ENCODE peak calls at places on chromosomes 3 and 15, in seven cellular contexts. One of them, this sample, is unnamed.

GRCh38 chr15:77599899-77600298 is 32.8 kb downstream of the LINGO1 start:
- DNase-seq in HCT116: peak
- DNase-seq in A172: peak
- DNase-seq in GM04503: no peak
- DNase-seq in aorta: no peak
- DNase-seq in RPMI7951: peak
- DNase-seq in neuronal stem cell: no peak
- DNase-seq in this sample: no peak

GRCh38 chr3:38823722-38824121 is 7.7 kb upstream of the SCN10A start:
- DNase-seq in aorta: no peak
- DNase-seq in HCT116: no peak
- DNase-seq in RPMI7951: no peak
- DNase-seq in A172: no peak
- DNase-seq in neuronal stem cell: no peak
- DNase-seq in GM04503: no peak
- DNase-seq in this sample: no peak

GRCh38 chr3:141280086-141280485 is 48.5 kb downstream of the PXYLP1 start:
- DNase-seq in neuronal stem cell: no peak
- DNase-seq in HCT116: no peak
- DNase-seq in RPMI7951: no peak
- DNase-seq in A172: peak
- DNase-seq in GM04503: peak
- DNase-seq in aorta: peak
- DNase-seq in this sample: no peak

GRCh38 chr3:148203263-148204010 is 494.3 kb upstream of the AGTR1 start:
- DNase-seq in RPMI7951: peak
- DNase-seq in A172: no peak
- DNase-seq in aorta: no peak
- DNase-seq in neuronal stem cell: no peak
- DNase-seq in GM04503: peak
- DNase-seq in HCT116: no peak
- DNase-seq in this sample: no peak

GRCh38 chr15:74619916-74620635 is 4.4 kb downstream of the CLK3 start:
- DNase-seq in aorta: no peak
- DNase-seq in neuronal stem cell: no peak
- DNase-seq in GM04503: no peak
- DNase-seq in RPMI7951: no peak
- DNase-seq in HCT116: no peak
- DNase-seq in A172: no peak
- DNase-seq in this sample: no peak

GRCh38 chr15:78368671-78369070 is 28.5 kb downstream of the CRABP1 start:
- DNase-seq in GM04503: no peak
- DNase-seq in A172: no peak
- DNase-seq in aorta: no peak
- DNase-seq in HCT116: no peak
- DNase-seq in neuronal stem cell: no peak
- DNase-seq in RPMI7951: no peak
- DNase-seq in this sample: no peak

GRCh38 chr3:115659253-115659652 is 35.9 kb downstream of the GAP43 start:
- DNase-seq in aorta: no peak
- DNase-seq in RPMI7951: no peak
- DNase-seq in neuronal stem cell: no peak
- DNase-seq in HCT116: no peak
- DNase-seq in A172: no peak
- DNase-seq in GM04503: no peak
- DNase-seq in this sample: no peak

GRCh38 chr15:86624261-86625036 is 544.8 kb downstream of the AGBL1 start:
- DNase-seq in A172: peak
- DNase-seq in aorta: peak
- DNase-seq in neuronal stem cell: peak
- DNase-seq in HCT116: no peak
- DNase-seq in GM04503: peak
- DNase-seq in RPMI7951: peak
- DNase-seq in this sample: peak

GRCh38 chr15:68314563-68314962 is 37.0 kb downstream of the FEM1B start:
- DNase-seq in A172: no peak
- DNase-seq in neuronal stem cell: no peak
- DNase-seq in GM04503: no peak
- DNase-seq in HCT116: no peak
- DNase-seq in aorta: peak
- DNase-seq in RPMI7951: no peak
- DNase-seq in this sample: no peak

GRCh38 chr15:68310811-68311463 is 33.4 kb downstream of the FEM1B start:
- DNase-seq in HCT116: no peak
- DNase-seq in GM04503: no peak
- DNase-seq in A172: no peak
- DNase-seq in aorta: peak
- DNase-seq in RPMI7951: no peak
- DNase-seq in neuronal stem cell: no peak
- DNase-seq in this sample: no peak

GRCh38 chr3:12158387-12159226 is at the start of gene TIMP4:
- DNase-seq in A172: peak
- DNase-seq in neuronal stem cell: peak
- DNase-seq in GM04503: no peak
- DNase-seq in RPMI7951: no peak
- DNase-seq in HCT116: no peak
- DNase-seq in aorta: peak
- DNase-seq in this sample: no peak

GRCh38 chr3:55320928-55321327 is 166.2 kb downstream of the WNT5A start:
- DNase-seq in neuronal stem cell: no peak
- DNase-seq in RPMI7951: no peak
- DNase-seq in GM04503: no peak
- DNase-seq in HCT116: no peak
- DNase-seq in aorta: no peak
- DNase-seq in A172: no peak
- DNase-seq in this sample: no peak

GRCh38 chr3:2535206-2535605 is 436.5 kb downstream of the CNTN4 start:
- DNase-seq in GM04503: no peak
- DNase-seq in neuronal stem cell: no peak
- DNase-seq in HCT116: no peak
- DNase-seq in aorta: no peak
- DNase-seq in RPMI7951: no peak
- DNase-seq in A172: no peak
- DNase-seq in this sample: no peak

GRCh38 chr15:93037341-93038063 is 51.5 kb downstream of the RGMA start:
- DNase-seq in HCT116: no peak
- DNase-seq in GM04503: no peak
- DNase-seq in RPMI7951: peak
- DNase-seq in A172: no peak
- DNase-seq in neuronal stem cell: no peak
- DNase-seq in aorta: peak
- DNase-seq in this sample: peak

GRCh38 chr3:179962617-179963387 is 73.9 kb downstream of the PEX5L start:
- DNase-seq in GM04503: no peak
- DNase-seq in neuronal stem cell: no peak
- DNase-seq in HCT116: no peak
- DNase-seq in A172: no peak
- DNase-seq in aorta: no peak
- DNase-seq in RPMI7951: no peak
- DNase-seq in this sample: no peak

GRCh38 chr3:192174283-192174682 is 553.1 kb downstream of the FGF12 start:
- DNase-seq in GM04503: no peak
- DNase-seq in aorta: no peak
- DNase-seq in A172: no peak
- DNase-seq in neuronal stem cell: no peak
- DNase-seq in HCT116: no peak
- DNase-seq in RPMI7951: peak
- DNase-seq in this sample: no peak

GRCh38 chr3:183073839-183074615 is 25.3 kb downstream of the MCCC1 start:
- DNase-seq in GM04503: no peak
- DNase-seq in HCT116: peak
- DNase-seq in aorta: no peak
- DNase-seq in A172: peak
- DNase-seq in RPMI7951: peak
- DNase-seq in neuronal stem cell: no peak
- DNase-seq in this sample: peak

GRCh38 chr15:68599560-68600071 is 20.8 kb downstream of the CORO2B start:
- DNase-seq in aorta: no peak
- DNase-seq in HCT116: no peak
- DNase-seq in GM04503: peak
- DNase-seq in RPMI7951: peak
- DNase-seq in neuronal stem cell: peak
- DNase-seq in A172: peak
- DNase-seq in this sample: peak

GRCh38 chr15:64507293-64507802 is 47.0 kb downstream of the ZNF609 start:
- DNase-seq in aorta: no peak
- DNase-seq in RPMI7951: peak
- DNase-seq in GM04503: peak
- DNase-seq in HCT116: no peak
- DNase-seq in neuronal stem cell: no peak
- DNase-seq in A172: no peak
- DNase-seq in this sample: no peak

GRCh38 chr3:128095222-128095703 is 28.3 kb downstream of the RUVBL1 start:
- DNase-seq in aorta: peak
- DNase-seq in HCT116: peak
- DNase-seq in neuronal stem cell: peak
- DNase-seq in GM04503: peak
- DNase-seq in RPMI7951: peak
- DNase-seq in A172: peak
- DNase-seq in this sample: peak

GRCh38 chr3:114178770-114179368 is at the start of gene DRD3:
- DNase-seq in neuronal stem cell: peak
- DNase-seq in GM04503: no peak
- DNase-seq in RPMI7951: peak
- DNase-seq in A172: peak
- DNase-seq in aorta: no peak
- DNase-seq in HCT116: no peak
- DNase-seq in this sample: peak

GRCh38 chr15:101313041-101313761 is 18.2 kb upstream of the SNRPA1 start:
- DNase-seq in aorta: peak
- DNase-seq in neuronal stem cell: no peak
- DNase-seq in RPMI7951: no peak
- DNase-seq in GM04503: no peak
- DNase-seq in HCT116: no peak
- DNase-seq in A172: no peak
- DNase-seq in this sample: no peak

GRCh38 chr3:71537211-71537611 is 46.3 kb downstream of the FOXP1 start:
- DNase-seq in aorta: peak
- DNase-seq in RPMI7951: peak
- DNase-seq in A172: peak
- DNase-seq in HCT116: peak
- DNase-seq in neuronal stem cell: peak
- DNase-seq in GM04503: peak
- DNase-seq in this sample: no peak

GRCh38 chr3:127751163-127751621 is 71.1 kb downstream of the MGLL start:
- DNase-seq in A172: no peak
- DNase-seq in neuronal stem cell: no peak
- DNase-seq in aorta: no peak
- DNase-seq in RPMI7951: peak
- DNase-seq in GM04503: no peak
- DNase-seq in HCT116: no peak
- DNase-seq in this sample: no peak

GRCh38 chr15:69158843-69159240 is 1.6 kb upstream of the GLCE start:
- DNase-seq in HCT116: no peak
- DNase-seq in neuronal stem cell: no peak
- DNase-seq in RPMI7951: no peak
- DNase-seq in aorta: no peak
- DNase-seq in GM04503: no peak
- DNase-seq in A172: no peak
- DNase-seq in this sample: no peak

GRCh38 chr3:143629726-143630125 is 218.5 kb downstream of the SLC9A9 start:
- DNase-seq in aorta: no peak
- DNase-seq in HCT116: no peak
- DNase-seq in neuronal stem cell: no peak
- DNase-seq in RPMI7951: no peak
- DNase-seq in A172: no peak
- DNase-seq in GM04503: no peak
- DNase-seq in this sample: peak

GRCh38 chr3:117735481-117736101 is 1026.0 kb downstream of the TUSC7 start:
- DNase-seq in GM04503: peak
- DNase-seq in neuronal stem cell: no peak
- DNase-seq in A172: no peak
- DNase-seq in RPMI7951: no peak
- DNase-seq in aorta: no peak
- DNase-seq in HCT116: no peak
- DNase-seq in this sample: peak

GRCh38 chr3:169583269-169583668 is 80.2 kb downstream of the MECOM start:
- DNase-seq in A172: no peak
- DNase-seq in GM04503: no peak
- DNase-seq in neuronal stem cell: no peak
- DNase-seq in aorta: no peak
- DNase-seq in RPMI7951: no peak
- DNase-seq in HCT116: no peak
- DNase-seq in this sample: no peak

GRCh38 chr3:182479766-182480336 is 313.5 kb upstream of the ATP11B start:
- DNase-seq in GM04503: no peak
- DNase-seq in RPMI7951: no peak
- DNase-seq in neuronal stem cell: no peak
- DNase-seq in aorta: no peak
- DNase-seq in HCT116: no peak
- DNase-seq in A172: no peak
- DNase-seq in this sample: no peak

GRCh38 chr3:113712129-113712528 is 15.7 kb upstream of the USF3 start:
- DNase-seq in HCT116: no peak
- DNase-seq in GM04503: no peak
- DNase-seq in RPMI7951: no peak
- DNase-seq in A172: no peak
- DNase-seq in neuronal stem cell: no peak
- DNase-seq in aorta: no peak
- DNase-seq in this sample: peak

GRCh38 chr3:187833799-187834578 is 88.7 kb upstream of the BCL6 start:
- DNase-seq in A172: no peak
- DNase-seq in GM04503: no peak
- DNase-seq in neuronal stem cell: no peak
- DNase-seq in RPMI7951: no peak
- DNase-seq in aorta: no peak
- DNase-seq in HCT116: no peak
- DNase-seq in this sample: no peak

GRCh38 chr3:75192065-75192658 is 472.0 kb upstream of the FRG2C start:
- DNase-seq in HCT116: peak
- DNase-seq in A172: peak
- DNase-seq in aorta: no peak
- DNase-seq in neuronal stem cell: peak
- DNase-seq in GM04503: no peak
- DNase-seq in RPMI7951: peak
- DNase-seq in this sample: peak

GRCh38 chr3:55042591-55042990 is 114.7 kb upstream of the LRTM1 start:
- DNase-seq in RPMI7951: peak
- DNase-seq in GM04503: no peak
- DNase-seq in neuronal stem cell: no peak
- DNase-seq in HCT116: no peak
- DNase-seq in aorta: no peak
- DNase-seq in A172: no peak
- DNase-seq in this sample: no peak

GRCh38 chr3:117011687-117012250 is 302.2 kb downstream of the TUSC7 start:
- DNase-seq in neuronal stem cell: no peak
- DNase-seq in GM04503: no peak
- DNase-seq in RPMI7951: no peak
- DNase-seq in A172: no peak
- DNase-seq in HCT116: no peak
- DNase-seq in aorta: no peak
- DNase-seq in this sample: no peak

GRCh38 chr3:66442254-66443249 is 58.3 kb downstream of the LRIG1 start:
- DNase-seq in RPMI7951: peak
- DNase-seq in aorta: no peak
- DNase-seq in HCT116: no peak
- DNase-seq in A172: peak
- DNase-seq in GM04503: peak
- DNase-seq in neuronal stem cell: no peak
- DNase-seq in this sample: no peak

GRCh38 chr15:37106490-37107001 is 6.2 kb upstream of the MEIS2 start:
- DNase-seq in A172: no peak
- DNase-seq in RPMI7951: peak
- DNase-seq in GM04503: no peak
- DNase-seq in aorta: peak
- DNase-seq in neuronal stem cell: peak
- DNase-seq in HCT116: no peak
- DNase-seq in this sample: no peak

GRCh38 chr15:39793923-39794322 is 11.3 kb upstream of the FSIP1 start:
- DNase-seq in GM04503: no peak
- DNase-seq in RPMI7951: no peak
- DNase-seq in A172: no peak
- DNase-seq in HCT116: no peak
- DNase-seq in aorta: no peak
- DNase-seq in neuronal stem cell: no peak
- DNase-seq in this sample: no peak

GRCh38 chr3:12286927-12287726 is 1.7 kb upstream of the PPARG start:
- DNase-seq in HCT116: no peak
- DNase-seq in GM04503: no peak
- DNase-seq in neuronal stem cell: no peak
- DNase-seq in A172: no peak
- DNase-seq in aorta: peak
- DNase-seq in RPMI7951: no peak
- DNase-seq in this sample: no peak